ENCODE peak calls at places on chromosomes 16 and 17, in seven cellular contexts. L is mesendoderm, Y is H9, H is trophoblast cell, C is neuronal stem cell, J is mesenchymal stem cell, T is H1. K is an unnamed sample.

GRCh38 chr17:50055055-50055425 is 870 bp upstream of the ITGA3 start:
- DNase-seq in L (peak), Y (peak), H (peak), C (no peak), J (no peak), T (no peak), K (no peak)

GRCh38 chr17:65020284-65020683 is 36.3 kb downstream of the GNA13 start:
- DNase-seq in L (no peak), Y (no peak), H (peak), C (no peak), J (peak), T (no peak), K (peak)

GRCh38 chr17:18319604-18320256 is 4.6 kb downstream of the SMCR8 start:
- DNase-seq in L (peak), Y (peak), H (peak), C (no peak), J (peak), T (peak), K (peak)

GRCh38 chr16:86096850-86097249 is 197.9 kb downstream of the IRF8 start:
- DNase-seq in L (no peak), Y (no peak), H (no peak), C (no peak), J (no peak), T (no peak), K (no peak)

GRCh38 chr16:89324056-89325010 is 106.8 kb downstream of the ZNF778 start:
- DNase-seq in L (no peak), Y (no peak), H (no peak), C (no peak), J (peak), T (no peak), K (peak)

GRCh38 chr16:87952751-87953150 is 1.5 kb downstream of the BANP start:
- DNase-seq in L (no peak), Y (no peak), H (no peak), C (no peak), J (no peak), T (no peak), K (no peak)

GRCh38 chr17:1491406-1492248 is 859 bp downstream of the MYO1C start:
- DNase-seq in L (no peak), Y (no peak), H (peak), C (no peak), J (peak), T (no peak), K (no peak)

GRCh38 chr16:5906351-5906750 is 808.8 kb upstream of the EEF2KMT start:
- DNase-seq in L (no peak), Y (no peak), H (no peak), C (no peak), J (no peak), T (no peak), K (no peak)

GRCh38 chr16:83402969-83403368 is 404.8 kb upstream of the HSBP1 start:
- DNase-seq in L (peak), Y (no peak), H (no peak), C (no peak), J (peak), T (no peak), K (peak)

GRCh38 chr17:30812218-30813177 is 12.0 kb downstream of the CRLF3 start:
- DNase-seq in L (no peak), Y (no peak), H (no peak), C (no peak), J (no peak), T (no peak), K (peak)

GRCh38 chr17:33653389-33653788 is 360.3 kb upstream of the ASIC2 start:
- DNase-seq in L (peak), Y (no peak), H (no peak), C (no peak), J (no peak), T (no peak), K (no peak)

GRCh38 chr17:68981288-68981687 is 26.1 kb upstream of the ABCA8 start:
- DNase-seq in L (no peak), Y (no peak), H (peak), C (no peak), J (peak), T (no peak), K (peak)

GRCh38 chr16:86662195-86662594 is 83.8 kb downstream of the FOXL1 start:
- DNase-seq in L (no peak), Y (no peak), H (no peak), C (no peak), J (peak), T (no peak), K (peak)

GRCh38 chr16:48287239-48287638 is 39.9 kb upstream of the ABCC11 start:
- DNase-seq in L (no peak), Y (no peak), H (no peak), C (no peak), J (no peak), T (no peak), K (no peak)

GRCh38 chr17:5837055-5837491 is 233.1 kb upstream of the WSCD1 start:
- DNase-seq in L (no peak), Y (peak), H (peak), C (no peak), J (peak), T (no peak), K (peak)

GRCh38 chr16:10324210-10324609 is 61.7 kb upstream of the ATF7IP2 start:
- DNase-seq in L (no peak), Y (no peak), H (peak), C (no peak), J (no peak), T (no peak), K (no peak)
- H3K18ac ChIP-seq in L (no peak), Y (no peak), H (no peak), C (no peak), J (no peak), T (no peak), K (no peak)

DNA sequence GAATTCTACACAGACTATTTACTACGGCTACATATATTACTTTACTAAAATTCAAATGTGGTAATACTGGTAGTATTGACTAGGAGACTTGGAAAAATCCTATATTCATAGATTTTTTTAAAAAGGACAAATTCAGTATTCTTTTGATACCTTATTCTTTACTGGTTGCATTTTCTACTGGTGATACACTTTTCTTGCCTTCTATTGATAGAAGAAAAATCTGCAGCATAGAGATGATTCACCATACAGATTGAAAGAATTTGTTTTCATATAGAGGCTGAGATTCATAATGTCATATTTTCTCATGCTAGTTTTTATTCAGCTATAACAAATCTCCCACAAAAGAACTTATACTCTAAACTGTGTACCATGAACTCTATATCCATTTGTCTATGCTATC is 195.4 kb upstream of the C17orf78 start:
- DNase-seq in L (no peak), Y (no peak), H (no peak), C (no peak), J (no peak), T (no peak), K (peak)
- H3K9ac ChIP-seq in L (no peak), Y (no peak), H (no peak), C (no peak), J (no peak), T (no peak), K (no peak)

DNA sequence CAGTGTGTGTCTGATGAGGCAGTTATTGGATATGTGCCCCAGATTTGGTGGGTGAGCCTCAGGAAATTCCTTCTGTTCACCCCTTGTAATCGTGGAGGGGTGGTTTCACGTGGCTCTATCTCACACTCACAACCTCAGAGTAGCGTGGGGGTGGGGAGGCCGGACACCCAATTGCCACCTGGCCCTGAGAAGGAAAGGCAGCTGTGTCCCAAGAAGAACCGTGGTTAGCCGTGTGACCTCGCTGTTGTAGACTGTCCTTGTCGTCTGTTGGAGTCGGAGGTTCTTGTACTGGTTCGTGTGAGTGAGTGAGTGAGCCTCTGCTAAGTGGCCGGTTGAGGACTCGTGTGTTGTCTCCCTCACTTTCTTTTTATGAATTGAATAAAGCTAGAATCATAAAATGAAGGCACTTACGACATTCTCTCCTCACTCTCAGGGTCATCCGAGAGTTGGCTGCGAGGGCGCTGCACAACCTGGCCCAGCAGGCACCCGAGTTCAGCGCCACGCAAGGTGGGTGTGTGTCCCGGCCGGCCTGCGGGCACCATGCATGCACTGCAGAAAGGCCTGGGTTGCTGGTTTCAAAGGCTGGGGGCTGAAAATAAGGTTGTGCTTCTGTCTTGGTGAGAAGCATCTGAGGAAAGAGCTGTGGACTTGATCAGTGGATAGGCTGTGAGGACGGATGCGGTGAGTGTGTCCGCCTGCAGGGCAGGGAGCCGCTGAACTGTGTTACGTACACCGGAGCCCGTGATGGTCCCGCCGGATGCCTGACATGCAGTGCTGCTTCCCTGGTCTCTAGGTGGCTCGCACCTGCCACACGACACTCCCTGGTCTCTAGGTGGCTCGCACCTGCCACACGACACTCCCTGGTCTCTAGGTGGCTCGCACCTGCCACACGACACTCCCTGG is 63.4 kb upstream of the ZNF750 start:
- DNase-seq in L (no peak), Y (no peak), H (no peak), C (no peak), J (no peak), T (no peak), K (no peak)
- H2BK120ac ChIP-seq in L (no peak), Y (no peak), H (no peak), C (no peak), J (no peak), T (no peak), K (no peak)

GRCh38 chr16:660132-660458 is 7.8 kb upstream of the RHOT2 start:
- DNase-seq in L (no peak), Y (no peak), H (no peak), C (no peak), J (no peak), T (no peak), K (no peak)

GRCh38 chr16:660459-661183 is 7.3 kb upstream of the RHOT2 start:
- DNase-seq in L (peak), Y (peak), H (peak), C (peak), J (peak), T (no peak), K (peak)

GRCh38 chr16:659618-660017 is 8.3 kb upstream of the RHOT2 start:
- DNase-seq in L (no peak), Y (no peak), H (no peak), C (no peak), J (no peak), T (no peak), K (no peak)

GRCh38 chr16:658679-659571 is 9.0 kb upstream of the RHOT2 start:
- DNase-seq in L (no peak), Y (no peak), H (no peak), C (no peak), J (no peak), T (no peak), K (no peak)

GRCh38 chr16:657487-657886 is 8.3 kb downstream of the WDR90 start:
- DNase-seq in L (no peak), Y (no peak), H (no peak), C (no peak), J (no peak), T (no peak), K (no peak)
- H3K18ac ChIP-seq in L (no peak), Y (no peak), H (no peak), C (no peak), J (no peak), T (no peak), K (no peak)

GRCh38 chr16:81647527-81647926 is 131.6 kb upstream of the PLCG2 start:
- DNase-seq in L (peak), Y (peak), H (peak), C (no peak), J (peak), T (no peak), K (peak)

GRCh38 chr16:81646561-81646960 is 132.5 kb upstream of the PLCG2 start:
- DNase-seq in L (no peak), Y (no peak), H (peak), C (no peak), J (peak), T (no peak), K (peak)

GRCh38 chr16:81645303-81645702 is 133.8 kb upstream of the PLCG2 start:
- DNase-seq in L (peak), Y (peak), H (peak), C (no peak), J (peak), T (no peak), K (peak)

GRCh38 chr16:81642943-81643342 is 136.1 kb upstream of the PLCG2 start:
- DNase-seq in L (no peak), Y (no peak), H (no peak), C (no peak), J (no peak), T (no peak), K (no peak)

DNA sequence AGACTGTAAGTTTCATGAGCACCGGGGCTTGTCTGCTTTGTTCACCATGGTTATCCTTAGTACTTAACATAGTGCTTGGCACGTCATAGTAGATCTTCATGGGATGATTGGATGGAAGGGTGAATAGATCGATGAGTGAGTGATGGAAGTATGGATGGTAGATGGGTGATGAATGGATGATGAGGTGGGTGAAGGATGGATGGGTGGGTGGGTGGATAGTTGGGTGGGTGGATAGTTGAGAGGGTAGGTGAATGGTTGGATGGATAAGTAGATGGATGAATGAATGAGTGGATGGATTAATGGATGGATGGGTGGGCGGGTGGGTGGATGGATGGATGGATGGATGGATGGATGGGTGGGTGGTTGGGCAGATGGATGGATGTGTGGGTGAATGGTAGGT is 133.2 kb upstream of the PLCG2 start:
- DNase-seq in L (no peak), Y (no peak), H (peak), C (no peak), J (no peak), T (no peak), K (no peak)
- H3K9ac ChIP-seq in L (no peak), Y (no peak), H (no peak), C (no peak), J (no peak), T (no peak), K (no peak)

GRCh38 chr16:66287916-66288315 is 78.6 kb upstream of the CDH5 start:
- DNase-seq in L (no peak), Y (peak), H (no peak), C (no peak), J (no peak), T (no peak), K (no peak)

GRCh38 chr16:66289986-66290385 is 76.5 kb upstream of the CDH5 start:
- DNase-seq in L (no peak), Y (no peak), H (no peak), C (no peak), J (no peak), T (no peak), K (no peak)

GRCh38 chr16:66287416-66287815 is 79.1 kb upstream of the CDH5 start:
- DNase-seq in L (no peak), Y (peak), H (no peak), C (no peak), J (no peak), T (no peak), K (no peak)

GRCh38 chr16:66289051-66289680 is 77.3 kb upstream of the CDH5 start:
- DNase-seq in L (no peak), Y (peak), H (no peak), C (no peak), J (no peak), T (no peak), K (no peak)

GRCh38 chr16:66286527-66286926 is 80.0 kb upstream of the CDH5 start:
- DNase-seq in L (no peak), Y (no peak), H (no peak), C (no peak), J (no peak), T (no peak), K (no peak)
- H2BK120ac ChIP-seq in L (no peak), Y (no peak), H (no peak), C (no peak), J (no peak), T (no peak), K (no peak)

GRCh38 chr17:48792033-48792798 is 24.8 kb downstream of the TTLL6 start:
- DNase-seq in L (no peak), Y (no peak), H (no peak), C (no peak), J (no peak), T (no peak), K (no peak)
- H3K18ac ChIP-seq in L (no peak), Y (no peak), H (no peak), C (no peak), J (no peak), T (no peak), K (no peak)